ENCODE peak calls at places on chromosomes 1 and 21, in four cellular contexts. O is NT2/D1, N is prostate gland, Z is astrocyte of the cerebellum. A is an unnamed sample.

GRCh38 chr21:42193131-42193671 is 25.7 kb upstream of the ABCG1 start:
- DNase-seq in O (no peak), N (no peak), Z (no peak), A (no peak)

GRCh38 chr1:55310517-55310927 is 95.4 kb upstream of the USP24 start:
- DNase-seq in O (no peak), N (no peak), Z (peak), A (peak)

GRCh38 chr1:51953079-51953478 is 37.4 kb downstream of the RAB3B start:
- DNase-seq in O (no peak), N (no peak), Z (no peak), A (no peak)

GRCh38 chr1:108779455-108779854 is 33.0 kb downstream of the STXBP3 start:
- DNase-seq in O (no peak), N (no peak), Z (no peak), A (no peak)

GRCh38 chr21:42523941-42524340 is 10.3 kb downstream of the SLC37A1 start:
- DNase-seq in O (no peak), N (peak), Z (no peak), A (no peak)

GRCh38 chr1:27349784-27350672 is 8.2 kb downstream of the SYTL1 start:
- DNase-seq in O (no peak), N (peak), Z (no peak), A (no peak)

GRCh38 chr1:175146535-175147213 is 45.9 kb downstream of the KIAA0040 start:
- DNase-seq in O (peak), N (peak), Z (peak), A (no peak)

GRCh38 chr1:36109041-36109679 is 15.9 kb downstream of the COL8A2 start:
- DNase-seq in O (no peak), N (peak), Z (peak), A (no peak)

GRCh38 chr1:30383131-30383793 is 340.1 kb downstream of the MATN1 start:
- DNase-seq in O (no peak), N (no peak), Z (no peak), A (no peak)

GRCh38 chr1:236471653-236472052 is 52.1 kb upstream of the LGALS8 start:
- DNase-seq in O (peak), N (no peak), Z (no peak), A (no peak)

GRCh38 chr1:210754931-210755670 is 378.8 kb downstream of the KCNH1 start:
- DNase-seq in O (peak), N (peak), Z (peak), A (no peak)

GRCh38 chr1:204685236-204686006 is at the start of gene LRRN2:
- DNase-seq in O (no peak), N (no peak), Z (no peak), A (no peak)

GRCh38 chr1:204684551-204685235 is 845 bp downstream of the LRRN2 start:
- DNase-seq in O (no peak), N (no peak), Z (no peak), A (no peak)

GRCh38 chr1:204680461-204680860 is 5.1 kb downstream of the LRRN2 start:
- DNase-seq in O (no peak), N (no peak), Z (no peak), A (no peak)

GRCh38 chr1:204683284-204684205 is 2.0 kb downstream of the LRRN2 start:
- DNase-seq in O (no peak), N (no peak), Z (no peak), A (no peak)

GRCh38 chr1:204684206-204684536 is 1.4 kb downstream of the LRRN2 start:
- DNase-seq in O (no peak), N (no peak), Z (no peak), A (no peak)
- H3K4me3 ChIP-seq in O (peak), N (no peak), Z (no peak), A (no peak)

GRCh38 chr1:90452491-90452890 is 264.6 kb downstream of the BARHL2 start:
- DNase-seq in O (no peak), N (no peak), Z (no peak), A (no peak)
- H3K4me3 ChIP-seq in O (no peak), N (no peak), Z (no peak), A (no peak)

GRCh38 chr1:33181906-33182305 is at the start of gene TRIM62:
- DNase-seq in O (no peak), N (peak), Z (peak), A (peak)

GRCh38 chr1:33181038-33181861 is 593 bp downstream of the TRIM62 start:
- DNase-seq in O (no peak), N (peak), Z (no peak), A (no peak)

GRCh38 chr1:33182452-33182851 is 609 bp upstream of the TRIM62 start:
- DNase-seq in O (no peak), N (peak), Z (no peak), A (peak)

GRCh38 chr1:33178836-33179439 is 2.9 kb downstream of the TRIM62 start:
- DNase-seq in O (no peak), N (no peak), Z (no peak), A (no peak)

DNA sequence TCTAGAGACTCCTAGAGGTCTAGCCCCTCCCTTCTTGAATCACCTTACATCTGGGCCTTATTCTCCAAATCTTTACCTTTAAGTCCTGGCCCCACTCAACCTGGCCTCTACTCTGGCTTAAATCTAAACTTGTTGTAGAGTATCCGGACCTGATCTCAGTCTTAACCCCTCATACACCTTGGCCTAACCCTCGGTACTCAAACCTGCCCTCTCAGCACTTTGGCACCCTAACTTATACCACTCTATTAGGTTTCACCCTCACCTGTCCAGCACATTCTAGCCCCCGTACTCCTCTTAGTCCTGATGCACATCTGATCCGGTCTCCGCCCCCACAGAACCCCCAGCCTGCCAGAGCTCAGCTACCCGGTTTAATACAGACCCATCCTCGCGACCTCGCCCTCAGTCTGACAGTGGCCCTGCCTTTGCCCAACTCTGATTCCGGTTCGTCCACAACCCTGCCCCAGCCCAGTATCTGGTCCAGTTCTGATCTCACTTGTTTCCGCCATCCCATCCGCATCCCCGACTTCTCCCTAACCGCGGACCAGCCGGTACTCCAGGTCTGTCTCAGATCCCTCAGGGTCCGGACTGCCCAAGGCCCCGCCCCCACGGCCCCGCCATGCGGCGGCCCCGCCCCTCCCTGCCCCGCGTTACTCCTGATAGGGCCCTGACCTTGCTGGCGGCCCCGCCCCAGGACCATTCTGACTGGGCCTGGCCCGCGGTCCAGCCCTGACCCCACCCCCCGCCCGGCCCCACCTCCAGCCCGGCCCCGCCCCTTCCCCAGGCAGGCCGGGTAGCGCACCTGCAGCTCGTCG is 1.4 kb downstream of the TRIM62 start:
- DNase-seq in O (peak), N (peak), Z (peak), A (no peak)
- H3K4me3 ChIP-seq in O (peak), N (peak), Z (peak), A (peak)

DNA sequence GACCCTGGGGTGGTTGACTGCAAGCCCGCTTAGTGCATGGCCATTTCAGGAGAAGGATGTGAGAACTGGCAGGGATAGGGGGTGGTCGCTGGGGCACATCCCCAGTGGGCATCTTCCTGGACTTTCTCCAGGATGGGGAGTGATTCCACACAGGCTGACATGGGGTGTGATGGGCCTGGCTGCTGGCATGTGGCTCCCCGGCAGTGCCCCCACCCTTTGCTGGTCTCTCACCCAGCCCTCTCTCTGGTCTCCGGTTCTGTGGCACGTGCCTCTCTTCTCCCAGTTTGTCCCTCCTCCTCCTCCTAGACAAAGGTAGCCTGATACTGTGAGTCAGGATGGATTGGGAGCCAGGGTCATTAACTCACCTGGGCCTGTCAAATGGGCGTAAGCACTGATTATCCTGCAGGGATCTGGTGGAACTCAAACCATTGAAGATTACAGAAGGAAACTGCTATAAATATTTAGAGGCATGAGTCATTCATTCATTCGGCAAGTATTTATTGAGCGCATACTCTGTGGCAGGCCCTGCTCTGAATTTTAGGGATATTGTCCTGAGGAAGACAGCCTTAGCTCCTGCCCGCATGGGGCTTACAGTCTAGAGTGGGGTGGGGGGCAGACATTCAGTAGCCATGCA is 23.6 kb upstream of the EPS8L3 start:
- DNase-seq in O (no peak), N (no peak), Z (no peak), A (no peak)
- H3K4me3 ChIP-seq in O (no peak), N (no peak), Z (no peak), A (no peak)

DNA sequence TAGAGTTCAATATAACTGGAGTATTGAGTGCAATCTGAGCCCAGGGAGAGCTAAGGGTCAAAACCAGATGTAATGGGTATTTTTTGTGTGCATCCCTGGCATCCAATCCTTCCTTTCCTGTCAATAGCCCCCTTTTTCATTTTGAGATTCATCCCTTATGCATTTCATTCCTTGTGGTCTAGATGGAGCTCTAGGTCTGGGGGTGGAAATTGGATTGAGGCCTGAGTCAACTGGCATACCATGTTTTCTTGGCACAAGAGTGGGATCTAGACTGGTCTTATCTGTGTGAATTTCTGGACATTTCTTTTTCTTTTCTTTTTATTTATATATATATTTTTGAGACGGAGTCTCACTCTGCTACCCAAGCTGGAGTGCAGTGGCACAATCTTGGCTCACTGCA is 67.3 kb upstream of the RAB3GAP2 start:
- DNase-seq in O (peak), N (no peak), Z (no peak), A (peak)
- H3K4me3 ChIP-seq in O (no peak), N (no peak), Z (no peak), A (no peak)

A was measured in HFF-Myc.